ENCODE peak calls at places on chromosomes 16 and 17, in nine cellular contexts. V is ovary, O is tibial nerve, G is dorsolateral prefrontal cortex, T is lower lobe of right lung, B is AG04450, H is spleen, C is uterus, A is psoas muscle. R is an unnamed sample. For H3K27me3, the result is how much of the 10 kb centered on the place peaks cover.

GRCh38 chr16:19396555-19397011 is 21.1 kb upstream of the TMC5 start:
- DNase-seq in V (no peak), O (no peak), G (no peak), T (peak), B (no peak), H (no peak), C (no peak), A (no peak), R (no peak)

GRCh38 chr16:20726661-20727060 is 15.0 kb downstream of the THUMPD1 start:
- DNase-seq in V (no peak), O (no peak), G (no peak), T (no peak), B (no peak), H (no peak), C (no peak), A (no peak), R (no peak)

GRCh38 chr17:34398990-34399389 is 36.0 kb upstream of the CCL1 start:
- DNase-seq in V (no peak), O (no peak), G (no peak), T (no peak), B (no peak), H (no peak), C (no peak), A (no peak), R (no peak)

GRCh38 chr17:18261146-18261515 is 669 bp downstream of the MIEF2 start:
- DNase-seq in V (peak), O (no peak), G (peak), T (peak), B (no peak), H (no peak), C (peak), A (peak), R (peak)

GRCh38 chr17:50527155-50527762 is 5.3 kb upstream of the EPN3 start:
- DNase-seq in V (no peak), O (no peak), G (no peak), T (no peak), B (no peak), H (no peak), C (no peak), A (no peak), R (no peak)

GRCh38 chr17:64443086-64443760 is 5.7 kb upstream of the MILR1 start:
- DNase-seq in V (no peak), O (no peak), G (no peak), T (no peak), B (no peak), H (no peak), C (no peak), A (no peak), R (no peak)

GRCh38 chr17:78394209-78394608 is 15.8 kb downstream of the PGS1 start:
- DNase-seq in V (no peak), O (no peak), G (no peak), T (no peak), B (no peak), H (no peak), C (no peak), A (no peak), R (no peak)

GRCh38 chr16:57384248-57385070 is 12.2 kb downstream of the CX3CL1 start:
- DNase-seq in V (no peak), O (no peak), G (no peak), T (no peak), B (no peak), H (no peak), C (no peak), A (no peak), R (no peak)

GRCh38 chr17:58215685-58216084 is 3.4 kb downstream of the MKS1 start:
- DNase-seq in V (no peak), O (no peak), G (no peak), T (no peak), B (no peak), H (no peak), C (no peak), A (no peak), R (no peak)

GRCh38 chr16:31508706-31509523 is 724 bp upstream of the RUSF1 start:
- DNase-seq in V (no peak), O (no peak), G (no peak), T (no peak), B (no peak), H (no peak), C (no peak), A (no peak), R (no peak)

GRCh38 chr16:77531741-77532140 is 96.9 kb upstream of the ADAMTS18 start:
- DNase-seq in V (no peak), O (no peak), G (no peak), T (no peak), B (no peak), H (no peak), C (no peak), A (no peak), R (peak)

GRCh38 chr16:46629331-46629843 is 8.2 kb upstream of the SHCBP1 start:
- DNase-seq in V (no peak), O (no peak), G (no peak), T (no peak), B (no peak), H (no peak), C (no peak), A (peak), R (no peak)

GRCh38 chr16:16167927-16168326 is 55.4 kb downstream of the ABCC6 start:
- DNase-seq in V (no peak), O (no peak), G (no peak), T (no peak), B (no peak), H (peak), C (no peak), A (no peak), R (no peak)

GRCh38 chr16:28990375-28991040 is 5.7 kb downstream of the LAT start:
- DNase-seq in V (no peak), O (no peak), G (no peak), T (no peak), B (no peak), H (no peak), C (no peak), A (no peak), R (no peak)

GRCh38 chr16:47460301-47460754 is 535 bp downstream of the ITFG1 start:
- DNase-seq in V (no peak), O (no peak), G (no peak), T (no peak), B (no peak), H (no peak), C (no peak), A (no peak), R (no peak)

GRCh38 chr17:3385869-3386816 is at the start of gene OR3A2:
- DNase-seq in V (no peak), O (no peak), G (no peak), T (no peak), B (no peak), H (no peak), C (no peak), A (no peak), R (no peak)

GRCh38 chr16:66695935-66696668 is 441 bp downstream of the CMTM4 start:
- DNase-seq in V (peak), O (no peak), G (no peak), T (peak), B (no peak), H (peak), C (peak), A (peak), R (no peak)

GRCh38 chr16:30484887-30485286 is 12.3 kb downstream of the ITGAL start:
- DNase-seq in V (no peak), O (no peak), G (no peak), T (no peak), B (no peak), H (no peak), C (no peak), A (no peak), R (no peak)

GRCh38 chr17:51032850-51033249 is 87.8 kb downstream of the SPAG9 start:
- DNase-seq in V (no peak), O (no peak), G (no peak), T (no peak), B (no peak), H (no peak), C (no peak), A (no peak), R (no peak)

GRCh38 chr17:16872836-16873653 is 98.9 kb downstream of the TNFRSF13B start:
- DNase-seq in V (no peak), O (no peak), G (no peak), T (no peak), B (no peak), H (peak), C (peak), A (no peak), R (no peak)

GRCh38 chr16:21260870-21261791 is 17.0 kb downstream of the CRYM start:
- DNase-seq in V (no peak), O (no peak), G (no peak), T (no peak), B (peak), H (no peak), C (peak), A (peak), R (peak)

GRCh38 chr17:34171245-34171818 is 83.8 kb upstream of the CCL2 start:
- DNase-seq in V (peak), O (peak), G (peak), T (peak), B (no peak), H (no peak), C (peak), A (peak), R (no peak)

GRCh38 chr16:30472328-30472942 is at the start of gene ITGAL:
- DNase-seq in V (peak), O (no peak), G (no peak), T (peak), B (no peak), H (peak), C (no peak), A (peak), R (no peak)

GRCh38 chr17:48487221-48487620 is 43.6 kb downstream of the HOXB1 start:
- DNase-seq in V (no peak), O (no peak), G (no peak), T (no peak), B (no peak), H (no peak), C (no peak), A (no peak), R (no peak)

GRCh38 chr16:66036162-66036561 is 330.3 kb upstream of the CDH5 start:
- DNase-seq in V (no peak), O (no peak), G (no peak), T (no peak), B (no peak), H (no peak), C (no peak), A (no peak), R (no peak)

GRCh38 chr17:10471853-10472252 is 2.5 kb upstream of the MYH4 start:
- DNase-seq in V (no peak), O (no peak), G (no peak), T (no peak), B (no peak), H (no peak), C (no peak), A (no peak), R (no peak)

GRCh38 chr17:17179371-17179827 is 26.7 kb downstream of the PLD6 start:
- DNase-seq in V (no peak), O (no peak), G (no peak), T (no peak), B (no peak), H (no peak), C (no peak), A (no peak), R (no peak)

GRCh38 chr17:35084987-35085386 is 21.5 kb upstream of the RFFL start:
- DNase-seq in V (no peak), O (no peak), G (no peak), T (no peak), B (no peak), H (no peak), C (no peak), A (no peak), R (peak)

GRCh38 chr17:48484256-48484655 is 46.6 kb downstream of the HOXB1 start:
- DNase-seq in V (no peak), O (no peak), G (no peak), T (no peak), B (no peak), H (no peak), C (no peak), A (no peak), R (no peak)

GRCh38 chr16:81204794-81205680 is 33.5 kb upstream of the BCO1 start:
- DNase-seq in V (peak), O (no peak), G (no peak), T (no peak), B (peak), H (no peak), C (no peak), A (no peak), R (no peak)

GRCh38 chr17:46977348-46977747 is 1.7 kb downstream of the RPRML start:
- DNase-seq in V (no peak), O (no peak), G (peak), T (no peak), B (no peak), H (peak), C (no peak), A (no peak), R (peak)
- TF ChIP-seq CTCF in V (no peak), O (no peak), G (no peak), T (no peak), B (peak), H (no peak), C (no peak), A (no peak), R (peak)

GRCh38 chr17:39615434-39615833 is 7.7 kb upstream of the NEUROD2 start:
- DNase-seq in V (no peak), O (no peak), G (no peak), T (no peak), B (no peak), H (no peak), C (no peak), A (no peak), R (no peak)
- H3K27me3 ChIP-seq in V (under half), O (under half), G (under half), T (under half), B (under half), H (under half), C (under half), A (under half), R (half or more)

DNA sequence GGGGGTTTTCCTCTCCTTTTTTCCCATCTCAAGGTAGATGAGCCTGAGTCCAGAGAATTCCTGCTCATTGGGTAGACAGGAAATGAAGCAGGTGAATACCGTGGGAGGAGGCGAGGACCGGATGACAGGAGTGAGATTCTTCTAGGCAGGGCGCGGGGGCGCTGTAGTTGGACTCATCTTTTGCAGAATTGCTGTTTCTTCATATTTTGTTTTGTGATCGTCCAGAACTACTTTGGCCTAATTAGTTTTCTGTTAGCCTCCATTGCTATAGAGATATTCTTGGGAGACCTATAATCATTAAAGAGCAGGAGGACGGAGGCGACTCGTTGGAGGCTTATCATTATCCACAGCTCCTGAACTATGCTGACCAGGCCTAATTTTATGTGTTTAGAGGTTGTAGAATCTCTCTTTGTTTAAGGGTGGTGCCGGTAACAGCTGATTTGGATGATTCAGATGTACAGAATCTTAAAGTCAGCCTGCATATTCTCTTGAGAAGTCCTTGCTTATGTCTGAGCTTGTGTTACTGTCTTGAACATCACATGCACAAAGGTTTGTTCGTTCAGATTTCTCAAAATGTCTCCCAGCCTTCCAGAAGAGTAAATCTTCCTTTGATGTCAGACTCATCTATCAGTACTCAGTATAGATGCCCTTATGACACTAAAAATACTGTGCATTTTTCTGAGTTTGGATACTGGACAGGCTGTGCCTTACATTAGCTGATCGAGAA is 741 bp downstream of the ATP6V0A1 start:
- DNase-seq in V (peak), O (peak), G (peak), T (peak), B (no peak), H (peak), C (peak), A (peak), R (no peak)
- TF ChIP-seq CTCF in V (peak), O (peak), G (peak), T (peak), B (peak), H (no peak), C (no peak), A (peak), R (peak)

GRCh38 chr16:49276646-49277385 is 4.8 kb downstream of the CBLN1 start:
- DNase-seq in V (no peak), O (no peak), G (no peak), T (no peak), B (no peak), H (no peak), C (no peak), A (no peak), R (no peak)

GRCh38 chr16:49275870-49276269 is 5.8 kb downstream of the CBLN1 start:
- DNase-seq in V (no peak), O (no peak), G (no peak), T (no peak), B (no peak), H (no peak), C (no peak), A (no peak), R (no peak)

GRCh38 chr16:49278567-49278827 is 3.1 kb downstream of the CBLN1 start:
- DNase-seq in V (no peak), O (no peak), G (no peak), T (no peak), B (no peak), H (no peak), C (no peak), A (no peak), R (no peak)

GRCh38 chr16:49277766-49278566 is 3.7 kb downstream of the CBLN1 start:
- DNase-seq in V (no peak), O (no peak), G (no peak), T (no peak), B (no peak), H (no peak), C (no peak), A (no peak), R (no peak)

DNA sequence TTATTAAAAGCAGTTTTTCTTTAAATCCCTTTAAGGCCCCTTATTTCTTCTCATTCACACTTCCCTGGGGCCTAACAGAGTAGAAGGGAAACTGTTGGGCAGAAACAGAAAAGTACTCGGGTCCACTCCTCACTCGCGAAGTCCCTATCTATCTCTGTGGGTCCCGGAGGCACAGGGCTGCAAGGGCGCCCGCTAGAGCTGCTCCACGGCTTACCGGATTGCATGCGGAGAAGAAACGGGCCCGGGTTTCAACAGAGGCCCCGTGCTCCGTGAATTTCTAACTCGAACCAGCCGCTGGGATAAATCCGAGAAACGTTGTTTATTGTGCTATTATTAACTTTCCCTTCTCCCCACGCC is 4.3 kb downstream of the CBLN1 start:
- DNase-seq in V (no peak), O (no peak), G (no peak), T (no peak), B (no peak), H (no peak), C (no peak), A (no peak), R (no peak)
- H3K27me3 ChIP-seq in V (under half), O (half or more), G (half or more), T (half or more), B (half or more), H (half or more), C (under half), A (half or more), R (half or more)

GRCh38 chr17:38611070-38611786 is 5.5 kb upstream of the SRCIN1 start:
- DNase-seq in V (no peak), O (no peak), G (no peak), T (no peak), B (no peak), H (no peak), C (no peak), A (no peak), R (no peak)

GRCh38 chr17:38611872-38612376 is 6.2 kb upstream of the SRCIN1 start:
- DNase-seq in V (no peak), O (no peak), G (no peak), T (no peak), B (no peak), H (no peak), C (no peak), A (no peak), R (no peak)

GRCh38 chr17:38608648-38609047 is 2.9 kb upstream of the SRCIN1 start:
- DNase-seq in V (no peak), O (no peak), G (no peak), T (peak), B (no peak), H (no peak), C (no peak), A (no peak), R (no peak)

GRCh38 chr17:38606646-38607611 is 1.2 kb upstream of the SRCIN1 start:
- DNase-seq in V (no peak), O (no peak), G (peak), T (no peak), B (no peak), H (no peak), C (no peak), A (peak), R (no peak)

DNA sequence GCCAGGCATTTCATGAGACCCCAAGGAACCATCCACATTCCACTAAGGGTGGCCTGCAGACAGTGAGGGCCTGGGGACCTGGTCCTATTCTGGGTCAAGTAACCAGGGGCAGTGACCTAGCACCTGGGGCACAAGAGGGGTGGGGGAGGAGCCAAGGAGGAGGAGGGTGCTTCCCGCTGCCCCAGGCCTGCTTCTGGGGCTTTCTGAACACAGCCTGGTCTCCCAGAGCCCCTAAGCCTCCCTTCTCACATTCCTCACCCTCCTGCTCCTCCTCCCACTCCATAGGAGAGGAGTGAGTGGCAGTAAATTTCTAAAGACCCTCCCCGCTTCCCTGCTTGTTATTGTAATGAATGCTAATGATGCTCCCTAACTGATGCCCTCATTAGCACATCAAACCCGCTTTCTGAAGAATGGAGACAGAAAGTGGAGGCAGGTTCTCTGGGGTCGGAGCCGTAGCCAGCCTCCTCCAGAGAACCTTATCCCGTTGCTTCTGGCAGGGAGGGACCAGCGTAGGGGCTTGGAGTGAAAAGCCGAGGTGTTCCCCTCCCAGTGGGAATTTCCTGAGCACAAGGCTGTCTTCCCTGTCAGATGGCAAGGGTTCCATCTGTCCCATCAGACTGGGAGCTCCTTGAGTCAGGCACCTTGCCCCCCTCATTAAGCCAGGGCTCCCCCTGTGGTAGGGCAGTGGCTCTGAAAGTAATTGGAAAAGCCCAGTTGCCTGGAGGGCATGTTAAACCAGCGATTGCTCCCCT is 3.7 kb upstream of the SRCIN1 start:
- DNase-seq in V (no peak), O (no peak), G (no peak), T (no peak), B (no peak), H (no peak), C (no peak), A (no peak), R (no peak)
- TF ChIP-seq CTCF in V (no peak), O (no peak), G (no peak), T (no peak), B (no peak), H (no peak), C (no peak), A (no peak), R (no peak)

GRCh38 chr17:44312396-44313104 is 4.1 kb downstream of the RUNDC3A start:
- DNase-seq in V (no peak), O (no peak), G (no peak), T (no peak), B (no peak), H (no peak), C (no peak), A (no peak), R (no peak)

GRCh38 chr17:44314869-44315661 is 6.7 kb downstream of the RUNDC3A start:
- DNase-seq in V (no peak), O (no peak), G (peak), T (no peak), B (no peak), H (no peak), C (no peak), A (no peak), R (no peak)

GRCh38 chr17:44314031-44314430 is 5.6 kb downstream of the RUNDC3A start:
- DNase-seq in V (no peak), O (no peak), G (no peak), T (no peak), B (no peak), H (no peak), C (no peak), A (no peak), R (no peak)

GRCh38 chr17:44315760-44316731 is 7.6 kb downstream of the RUNDC3A start:
- DNase-seq in V (no peak), O (no peak), G (no peak), T (no peak), B (no peak), H (no peak), C (no peak), A (no peak), R (no peak)

GRCh38 chr17:44314524-44314868 is 6.1 kb downstream of the RUNDC3A start:
- DNase-seq in V (no peak), O (no peak), G (no peak), T (no peak), B (no peak), H (no peak), C (no peak), A (no peak), R (no peak)
- H3K27me3 ChIP-seq in V (under half), O (half or more), G (under half), T (under half), B (half or more), H (under half), C (under half), A (half or more), R (under half)

R was measured in kidney epithelial cell.